ENCODE peak calls at places on chromosome 11, in ten cellular contexts. One of them, this sample, is unnamed.
A peak's percentile ranks its signal among the peaks of the same experiment; 100 is the strongest.

GRCh38 chr11:95922099-95922498 is 1.8 kb downstream of the MTMR2 start:
- DNase-seq in NCI-H345: no peak
- DNase-seq in pons: peak; percentile 55
- DNase-seq in adrenal gland: no peak
- DNase-seq in stomach: no peak
- DNase-seq in stromal cell of bone marrow: no peak
- DNase-seq in activated gamma-delta T cell treated with Interleukin-2 at 50 U/mL for 16 hours: no peak
- DNase-seq in cardiac muscle cell: no peak
- DNase-seq in RKO: peak; percentile 74
- DNase-seq in ELR: peak; percentile 8
- DNase-seq in this sample: no peak

GRCh38 chr11:33384251-33384650 is 127.1 kb downstream of the HIPK3 start:
- DNase-seq in NCI-H345: no peak
- DNase-seq in pons: no peak
- DNase-seq in adrenal gland: no peak
- DNase-seq in stomach: no peak
- DNase-seq in stromal cell of bone marrow: no peak
- DNase-seq in activated gamma-delta T cell treated with Interleukin-2 at 50 U/mL for 16 hours: no peak
- DNase-seq in cardiac muscle cell: no peak
- DNase-seq in RKO: no peak
- DNase-seq in ELR: no peak
- DNase-seq in this sample: no peak

GRCh38 chr11:3077174-3077839 is 20.1 kb upstream of the CARS1 start:
- DNase-seq in NCI-H345: no peak
- DNase-seq in pons: no peak
- DNase-seq in adrenal gland: no peak
- DNase-seq in stomach: no peak
- DNase-seq in stromal cell of bone marrow: no peak
- DNase-seq in activated gamma-delta T cell treated with Interleukin-2 at 50 U/mL for 16 hours: no peak
- DNase-seq in cardiac muscle cell: no peak
- DNase-seq in RKO: no peak
- DNase-seq in ELR: no peak
- DNase-seq in this sample: no peak

GRCh38 chr11:73946798-73947458 is 3.9 kb upstream of the DNAJB13 start:
- DNase-seq in NCI-H345: no peak
- DNase-seq in pons: no peak
- DNase-seq in adrenal gland: no peak
- DNase-seq in stomach: no peak
- DNase-seq in stromal cell of bone marrow: no peak
- DNase-seq in activated gamma-delta T cell treated with Interleukin-2 at 50 U/mL for 16 hours: no peak
- DNase-seq in cardiac muscle cell: no peak
- DNase-seq in RKO: no peak
- DNase-seq in ELR: no peak
- DNase-seq in this sample: no peak

GRCh38 chr11:64859542-64860414 is 15.3 kb upstream of the CDC42BPG start:
- DNase-seq in NCI-H345: no peak
- DNase-seq in pons: no peak
- DNase-seq in adrenal gland: no peak
- DNase-seq in stomach: no peak
- DNase-seq in stromal cell of bone marrow: no peak
- DNase-seq in activated gamma-delta T cell treated with Interleukin-2 at 50 U/mL for 16 hours: peak; percentile 58
- DNase-seq in cardiac muscle cell: no peak
- DNase-seq in RKO: no peak
- DNase-seq in ELR: no peak
- DNase-seq in this sample: no peak

GRCh38 chr11:64728757-64729365 is 5.9 kb upstream of the NRXN2 start:
- DNase-seq in NCI-H345: no peak
- DNase-seq in pons: no peak
- DNase-seq in adrenal gland: no peak
- DNase-seq in stomach: no peak
- DNase-seq in stromal cell of bone marrow: no peak
- DNase-seq in activated gamma-delta T cell treated with Interleukin-2 at 50 U/mL for 16 hours: no peak
- DNase-seq in cardiac muscle cell: no peak
- DNase-seq in RKO: no peak
- DNase-seq in ELR: no peak
- DNase-seq in this sample: no peak

GRCh38 chr11:13064593-13064992 is 55.5 kb downstream of the RASSF10 start:
- DNase-seq in NCI-H345: no peak
- DNase-seq in pons: no peak
- DNase-seq in adrenal gland: no peak
- DNase-seq in stomach: no peak
- DNase-seq in stromal cell of bone marrow: no peak
- DNase-seq in activated gamma-delta T cell treated with Interleukin-2 at 50 U/mL for 16 hours: no peak
- DNase-seq in cardiac muscle cell: no peak
- DNase-seq in RKO: no peak
- DNase-seq in ELR: no peak
- DNase-seq in this sample: no peak

GRCh38 chr11:120062561-120062930 is 75.4 kb downstream of the TRIM29 start:
- DNase-seq in NCI-H345: no peak
- DNase-seq in pons: no peak
- DNase-seq in adrenal gland: no peak
- DNase-seq in stomach: no peak
- DNase-seq in stromal cell of bone marrow: no peak
- DNase-seq in activated gamma-delta T cell treated with Interleukin-2 at 50 U/mL for 16 hours: no peak
- DNase-seq in cardiac muscle cell: no peak
- DNase-seq in RKO: no peak
- DNase-seq in ELR: no peak
- DNase-seq in this sample: no peak

GRCh38 chr11:83249972-83250593 is 36.1 kb downstream of the CCDC90B start:
- DNase-seq in NCI-H345: peak; percentile 8
- DNase-seq in pons: peak; percentile 65
- DNase-seq in adrenal gland: no peak
- DNase-seq in stomach: no peak
- DNase-seq in stromal cell of bone marrow: no peak
- DNase-seq in activated gamma-delta T cell treated with Interleukin-2 at 50 U/mL for 16 hours: no peak
- DNase-seq in cardiac muscle cell: peak; percentile 46
- DNase-seq in RKO: peak; percentile 68
- DNase-seq in ELR: peak; percentile 70
- DNase-seq in this sample: peak; percentile 24

GRCh38 chr11:121348220-121348875 is 55.8 kb downstream of the SC5D start:
- DNase-seq in NCI-H345: no peak
- DNase-seq in pons: no peak
- DNase-seq in adrenal gland: no peak
- DNase-seq in stomach: no peak
- DNase-seq in stromal cell of bone marrow: no peak
- DNase-seq in activated gamma-delta T cell treated with Interleukin-2 at 50 U/mL for 16 hours: no peak
- DNase-seq in cardiac muscle cell: no peak
- DNase-seq in RKO: no peak
- DNase-seq in ELR: no peak
- DNase-seq in this sample: no peak

GRCh38 chr11:34837246-34837856 is 78.8 kb downstream of the APIP start:
- DNase-seq in NCI-H345: no peak
- DNase-seq in pons: no peak
- DNase-seq in adrenal gland: no peak
- DNase-seq in stomach: no peak
- DNase-seq in stromal cell of bone marrow: no peak
- DNase-seq in activated gamma-delta T cell treated with Interleukin-2 at 50 U/mL for 16 hours: no peak
- DNase-seq in cardiac muscle cell: no peak
- DNase-seq in RKO: peak; percentile 3
- DNase-seq in ELR: no peak
- DNase-seq in this sample: no peak

GRCh38 chr11:78354741-78355705 is 62.6 kb downstream of the GAB2 start:
- DNase-seq in NCI-H345: peak; percentile 79
- DNase-seq in pons: peak; percentile 43
- DNase-seq in adrenal gland: no peak
- DNase-seq in stomach: no peak
- DNase-seq in stromal cell of bone marrow: no peak
- DNase-seq in activated gamma-delta T cell treated with Interleukin-2 at 50 U/mL for 16 hours: no peak
- DNase-seq in cardiac muscle cell: no peak
- DNase-seq in RKO: no peak
- DNase-seq in ELR: no peak
- DNase-seq in this sample: peak; percentile 79

GRCh38 chr11:1946812-1947480 is at the start of gene MRPL23:
- DNase-seq in NCI-H345: no peak
- DNase-seq in pons: no peak
- DNase-seq in adrenal gland: no peak
- DNase-seq in stomach: no peak
- DNase-seq in stromal cell of bone marrow: no peak
- DNase-seq in activated gamma-delta T cell treated with Interleukin-2 at 50 U/mL for 16 hours: no peak
- DNase-seq in cardiac muscle cell: no peak
- DNase-seq in RKO: no peak
- DNase-seq in ELR: no peak
- DNase-seq in this sample: no peak

GRCh38 chr11:118820412-118821357 is 29.7 kb upstream of the DDX6 start:
- DNase-seq in NCI-H345: no peak
- DNase-seq in pons: peak; percentile 37
- DNase-seq in adrenal gland: peak; percentile 94
- DNase-seq in stomach: peak; percentile 81
- DNase-seq in stromal cell of bone marrow: peak; percentile 37
- DNase-seq in activated gamma-delta T cell treated with Interleukin-2 at 50 U/mL for 16 hours: no peak
- DNase-seq in cardiac muscle cell: peak; percentile 8
- DNase-seq in RKO: no peak
- DNase-seq in ELR: peak; percentile 8
- DNase-seq in this sample: no peak

GRCh38 chr11:74989269-74989655 is 529 bp downstream of the NEU3 start:
- DNase-seq in NCI-H345: peak; percentile 20
- DNase-seq in pons: no peak
- DNase-seq in adrenal gland: no peak
- DNase-seq in stomach: no peak
- DNase-seq in stromal cell of bone marrow: no peak
- DNase-seq in activated gamma-delta T cell treated with Interleukin-2 at 50 U/mL for 16 hours: no peak
- DNase-seq in cardiac muscle cell: peak; percentile 29
- DNase-seq in RKO: peak; percentile 40
- DNase-seq in ELR: peak; percentile 29
- DNase-seq in this sample: no peak

GRCh38 chr11:46528445-46529085 is 65.3 kb downstream of the AMBRA1 start:
- DNase-seq in NCI-H345: no peak
- DNase-seq in pons: no peak
- DNase-seq in adrenal gland: no peak
- DNase-seq in stomach: no peak
- DNase-seq in stromal cell of bone marrow: no peak
- DNase-seq in activated gamma-delta T cell treated with Interleukin-2 at 50 U/mL for 16 hours: no peak
- DNase-seq in cardiac muscle cell: no peak
- DNase-seq in RKO: no peak
- DNase-seq in ELR: no peak
- DNase-seq in this sample: no peak